ENCODE peak calls at places on chromosome 11, in ten cellular contexts. D is OCI-LY7, J is cardiac muscle cell, E is RWPE1, Q is IMR-90, A is heart left ventricle, F is fibroblast of pulmonary artery, R is chondrocyte, P is epithelial cell of esophagus, B is psoas muscle. X is an unnamed sample.

GRCh38 chr11:36300651-36301050 is 4.6 kb downstream of the PRR5L start:
- DNase-seq in D (no peak), J (no peak), E (no peak), Q (peak), A (peak), F (peak), R (no peak), P (no peak), B (no peak), X (no peak)

GRCh38 chr11:113817162-113817561 is 37.6 kb downstream of the CLDN25 start:
- DNase-seq in D (no peak), J (no peak), E (no peak), Q (peak), A (no peak), F (no peak), R (no peak), P (no peak), B (no peak), X (no peak)

GRCh38 chr11:32088117-32088941 is 2.5 kb upstream of the RCN1 start:
- DNase-seq in D (no peak), J (peak), E (peak), Q (peak), A (peak), F (peak), R (no peak), P (peak), B (no peak), X (no peak)

GRCh38 chr11:47607380-47607779 is 13.2 kb upstream of the C1QTNF4 start:
- DNase-seq in D (no peak), J (peak), E (no peak), Q (peak), A (peak), F (peak), R (no peak), P (no peak), B (peak), X (no peak)

GRCh38 chr11:24634606-24635160 is 137.8 kb downstream of the LUZP2 start:
- DNase-seq in D (no peak), J (no peak), E (no peak), Q (no peak), A (no peak), F (no peak), R (no peak), P (no peak), B (no peak), X (no peak)

GRCh38 chr11:64627371-64627770 is 36.4 kb downstream of the SLC22A12 start:
- DNase-seq in D (no peak), J (no peak), E (no peak), Q (no peak), A (no peak), F (no peak), R (no peak), P (no peak), B (no peak), X (no peak)

GRCh38 chr11:96481806-96482592 is 92.2 kb downstream of the JRKL start:
- DNase-seq in D (no peak), J (no peak), E (no peak), Q (no peak), A (no peak), F (peak), R (no peak), P (no peak), B (no peak), X (no peak)

GRCh38 chr11:94882931-94883330 is 90.4 kb downstream of the CWC15 start:
- DNase-seq in D (no peak), J (no peak), E (peak), Q (no peak), A (no peak), F (peak), R (no peak), P (peak), B (no peak), X (no peak)

GRCh38 chr11:118652681-118653181 is 26.7 kb downstream of the TREH start:
- DNase-seq in D (no peak), J (no peak), E (no peak), Q (no peak), A (no peak), F (no peak), R (no peak), P (no peak), B (no peak), X (no peak)

GRCh38 chr11:61695917-61696316 is 15.7 kb downstream of the DAGLA start:
- DNase-seq in D (no peak), J (no peak), E (peak), Q (peak), A (peak), F (peak), R (no peak), P (peak), B (peak), X (no peak)

GRCh38 chr11:20669833-20670684 is 673 bp downstream of the NELL1 start:
- DNase-seq in D (no peak), J (peak), E (no peak), Q (no peak), A (no peak), F (no peak), R (no peak), P (no peak), B (no peak), X (peak)

GRCh38 chr11:95520765-95521542 is 268.6 kb downstream of the FAM76B start:
- DNase-seq in D (no peak), J (no peak), E (peak), Q (no peak), A (no peak), F (peak), R (no peak), P (peak), B (no peak), X (no peak)

GRCh38 chr11:65551572-65552398 is 6.4 kb downstream of the LTBP3 start:
- DNase-seq in D (peak), J (peak), E (no peak), Q (peak), A (peak), F (peak), R (no peak), P (peak), B (peak), X (peak)

GRCh38 chr11:120546312-120547205 is 35.0 kb downstream of the GRIK4 start:
- DNase-seq in D (no peak), J (no peak), E (peak), Q (peak), A (peak), F (peak), R (peak), P (peak), B (peak), X (no peak)

GRCh38 chr11:127492025-127492424 is 491.5 kb upstream of the KIRREL3 start:
- DNase-seq in D (no peak), J (no peak), E (no peak), Q (no peak), A (no peak), F (peak), R (no peak), P (no peak), B (no peak), X (no peak)

GRCh38 chr11:118437046-118437735 is 899 bp downstream of the KMT2A start:
- DNase-seq in D (peak), J (peak), E (peak), Q (peak), A (peak), F (no peak), R (no peak), P (peak), B (peak), X (peak)

GRCh38 chr11:69295079-69295994 is 1.4 kb downstream of the MYEOV start:
- DNase-seq in D (peak), J (no peak), E (no peak), Q (no peak), A (no peak), F (no peak), R (no peak), P (no peak), B (no peak), X (no peak)

GRCh38 chr11:14973621-14974020 is 1.5 kb upstream of the CALCA start:
- DNase-seq in D (no peak), J (peak), E (no peak), Q (peak), A (peak), F (no peak), R (peak), P (peak), B (no peak), X (peak)

GRCh38 chr11:14454861-14455632 is 44.6 kb downstream of the COPB1 start:
- DNase-seq in D (peak), J (peak), E (peak), Q (peak), A (no peak), F (peak), R (no peak), P (peak), B (no peak), X (no peak)

GRCh38 chr11:65915821-65916251 is 3.0 kb downstream of the C11orf68 start:
- DNase-seq in D (no peak), J (no peak), E (peak), Q (peak), A (peak), F (peak), R (peak), P (peak), B (peak), X (no peak)

GRCh38 chr11:120293038-120293800 is 31.9 kb upstream of the TLCD5 start:
- DNase-seq in D (no peak), J (no peak), E (no peak), Q (no peak), A (no peak), F (no peak), R (no peak), P (peak), B (no peak), X (no peak)

GRCh38 chr11:101326141-101326540 is 196.5 kb upstream of the PGR start:
- DNase-seq in D (no peak), J (no peak), E (no peak), Q (no peak), A (no peak), F (no peak), R (no peak), P (no peak), B (no peak), X (no peak)

GRCh38 chr11:101323997-101324396 is 194.4 kb upstream of the PGR start:
- DNase-seq in D (no peak), J (peak), E (no peak), Q (no peak), A (peak), F (peak), R (no peak), P (no peak), B (no peak), X (peak)

GRCh38 chr11:101321222-101321621 is 191.6 kb upstream of the PGR start:
- DNase-seq in D (no peak), J (no peak), E (no peak), Q (no peak), A (no peak), F (no peak), R (no peak), P (peak), B (no peak), X (no peak)
- TF ChIP-seq CTCF in D (no peak), J (no peak), E (no peak), Q (no peak), A (no peak), F (no peak), R (no peak), P (no peak), B (no peak), X (no peak)

GRCh38 chr11:35257287-35257686 is 118.3 kb downstream of the CD44 start:
- DNase-seq in D (no peak), J (no peak), E (no peak), Q (no peak), A (no peak), F (no peak), R (no peak), P (no peak), B (no peak), X (no peak)

GRCh38 chr11:35262735-35263134 is 123.8 kb downstream of the CD44 start:
- DNase-seq in D (no peak), J (no peak), E (no peak), Q (no peak), A (no peak), F (no peak), R (no peak), P (no peak), B (no peak), X (no peak)

GRCh38 chr11:35259529-35259928 is 120.6 kb downstream of the CD44 start:
- DNase-seq in D (no peak), J (no peak), E (no peak), Q (no peak), A (no peak), F (no peak), R (no peak), P (no peak), B (no peak), X (no peak)

GRCh38 chr11:35260342-35260985 is 121.5 kb downstream of the CD44 start:
- DNase-seq in D (no peak), J (no peak), E (peak), Q (peak), A (no peak), F (peak), R (no peak), P (peak), B (no peak), X (no peak)

GRCh38 chr11:35261197-35261596 is 122.2 kb downstream of the CD44 start:
- DNase-seq in D (no peak), J (no peak), E (no peak), Q (no peak), A (no peak), F (no peak), R (no peak), P (no peak), B (no peak), X (no peak)
- TF ChIP-seq CTCF in D (no peak), J (no peak), E (no peak), Q (no peak), A (no peak), F (no peak), R (peak), P (no peak), B (no peak), X (no peak)

GRCh38 chr11:104254347-104254746 is 90.4 kb upstream of the PDGFD start:
- DNase-seq in D (peak), J (peak), E (peak), Q (no peak), A (peak), F (peak), R (no peak), P (peak), B (no peak), X (peak)
- TF ChIP-seq CTCF in D (peak), J (peak), E (peak), Q (peak), A (peak), F (peak), R (peak), P (peak), B (peak), X (peak)

GRCh38 chr11:62787005-62787759 is at the start of gene TMEM179B:
- DNase-seq in D (peak), J (peak), E (peak), Q (peak), A (peak), F (peak), R (peak), P (peak), B (peak), X (peak)
- TF ChIP-seq CTCF in D (peak), J (peak), E (peak), Q (peak), A (no peak), F (peak), R (peak), P (peak), B (peak), X (peak)

GRCh38 chr11:85589373-85589772 is 37.8 kb downstream of the DLG2 start:
- DNase-seq in D (no peak), J (no peak), E (no peak), Q (no peak), A (no peak), F (no peak), R (no peak), P (peak), B (no peak), X (no peak)

GRCh38 chr11:85595285-85595884 is 31.8 kb downstream of the DLG2 start:
- DNase-seq in D (peak), J (peak), E (peak), Q (peak), A (no peak), F (peak), R (no peak), P (peak), B (no peak), X (no peak)

GRCh38 chr11:85596886-85597285 is 30.3 kb downstream of the DLG2 start:
- DNase-seq in D (no peak), J (no peak), E (no peak), Q (no peak), A (no peak), F (no peak), R (no peak), P (no peak), B (no peak), X (no peak)

DNA sequence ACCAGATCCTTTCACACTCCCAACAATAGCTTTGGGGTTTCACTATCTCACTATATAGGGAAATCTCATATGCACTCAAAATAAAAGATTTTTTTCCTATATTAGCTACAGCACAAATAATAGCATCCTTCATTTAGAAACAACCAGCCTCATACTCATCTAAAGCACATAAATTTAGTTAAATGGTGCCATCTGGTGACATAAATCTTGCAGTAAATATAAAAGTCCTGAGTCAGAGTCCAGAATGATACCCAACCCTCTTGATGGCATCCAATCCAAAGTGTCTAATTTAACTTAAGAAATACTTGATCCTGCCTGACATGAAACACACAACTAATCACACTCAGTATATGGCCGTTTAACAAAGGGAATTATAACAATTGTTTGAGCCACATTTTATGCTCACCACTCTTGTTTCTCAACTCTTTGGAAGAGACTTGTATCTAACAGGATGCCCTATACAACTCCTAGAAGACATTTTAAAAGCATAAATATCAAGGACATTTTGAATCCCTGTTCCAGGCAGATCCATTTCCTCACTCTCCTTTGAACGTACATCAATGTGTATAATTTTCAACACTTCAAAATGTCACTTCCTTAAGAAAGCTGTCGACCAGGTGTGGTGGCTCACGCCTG is 36.2 kb downstream of the DLG2 start:
- DNase-seq in D (peak), J (peak), E (peak), Q (peak), A (no peak), F (peak), R (no peak), P (peak), B (no peak), X (no peak)
- TF ChIP-seq CTCF in D (peak), J (no peak), E (peak), Q (peak), A (no peak), F (no peak), R (peak), P (peak), B (peak), X (no peak)

GRCh38 chr11:2269601-2270321 is 627 bp downstream of the ASCL2 start:
- DNase-seq in D (no peak), J (peak), E (peak), Q (peak), A (peak), F (peak), R (no peak), P (peak), B (peak), X (peak)
- TF ChIP-seq CTCF in D (no peak), J (peak), E (peak), Q (no peak), A (no peak), F (no peak), R (peak), P (peak), B (no peak), X (peak)

DNA sequence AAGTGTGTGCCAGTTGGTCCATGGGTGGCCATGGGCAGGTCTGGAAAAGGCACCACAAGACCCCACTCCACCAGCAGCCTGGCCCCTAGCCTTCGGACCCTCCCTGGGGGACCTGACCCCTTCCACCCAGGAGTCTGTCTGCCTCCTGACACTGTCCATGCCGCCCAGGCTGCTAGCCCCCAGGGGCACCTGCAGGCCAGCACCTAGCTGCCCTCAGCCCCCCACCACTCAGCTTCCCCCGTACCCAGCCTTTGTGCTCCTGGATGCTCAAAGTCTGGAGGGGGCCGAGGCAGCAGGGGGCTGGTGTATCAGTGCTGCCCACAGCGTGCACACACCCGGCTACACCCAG is 34.3 kb upstream of the OR10G7 start:
- DNase-seq in D (no peak), J (no peak), E (no peak), Q (no peak), A (no peak), F (no peak), R (no peak), P (no peak), B (no peak), X (no peak)
- TF ChIP-seq CTCF in D (no peak), J (no peak), E (no peak), Q (no peak), A (no peak), F (no peak), R (no peak), P (no peak), B (no peak), X (no peak)

GRCh38 chr11:57700425-57700824 is 11.6 kb downstream of the MED19 start:
- DNase-seq in D (no peak), J (no peak), E (no peak), Q (no peak), A (no peak), F (no peak), R (no peak), P (no peak), B (no peak), X (no peak)
- TF ChIP-seq CTCF in D (no peak), J (no peak), E (no peak), Q (no peak), A (no peak), F (no peak), R (no peak), P (no peak), B (no peak), X (no peak)

GRCh38 chr11:70470127-70470526 is 71.8 kb downstream of the CTTN start:
- DNase-seq in D (no peak), J (no peak), E (no peak), Q (peak), A (peak), F (no peak), R (no peak), P (no peak), B (no peak), X (no peak)

GRCh38 chr11:70468256-70469230 is 70.2 kb downstream of the CTTN start:
- DNase-seq in D (no peak), J (no peak), E (no peak), Q (no peak), A (no peak), F (no peak), R (no peak), P (no peak), B (no peak), X (no peak)

GRCh38 chr11:70466154-70466553 is 67.8 kb downstream of the CTTN start:
- DNase-seq in D (no peak), J (no peak), E (peak), Q (peak), A (no peak), F (no peak), R (peak), P (peak), B (no peak), X (no peak)

GRCh38 chr11:70466596-70466995 is 68.3 kb downstream of the CTTN start:
- DNase-seq in D (no peak), J (no peak), E (no peak), Q (no peak), A (no peak), F (no peak), R (peak), P (no peak), B (no peak), X (no peak)

DNA sequence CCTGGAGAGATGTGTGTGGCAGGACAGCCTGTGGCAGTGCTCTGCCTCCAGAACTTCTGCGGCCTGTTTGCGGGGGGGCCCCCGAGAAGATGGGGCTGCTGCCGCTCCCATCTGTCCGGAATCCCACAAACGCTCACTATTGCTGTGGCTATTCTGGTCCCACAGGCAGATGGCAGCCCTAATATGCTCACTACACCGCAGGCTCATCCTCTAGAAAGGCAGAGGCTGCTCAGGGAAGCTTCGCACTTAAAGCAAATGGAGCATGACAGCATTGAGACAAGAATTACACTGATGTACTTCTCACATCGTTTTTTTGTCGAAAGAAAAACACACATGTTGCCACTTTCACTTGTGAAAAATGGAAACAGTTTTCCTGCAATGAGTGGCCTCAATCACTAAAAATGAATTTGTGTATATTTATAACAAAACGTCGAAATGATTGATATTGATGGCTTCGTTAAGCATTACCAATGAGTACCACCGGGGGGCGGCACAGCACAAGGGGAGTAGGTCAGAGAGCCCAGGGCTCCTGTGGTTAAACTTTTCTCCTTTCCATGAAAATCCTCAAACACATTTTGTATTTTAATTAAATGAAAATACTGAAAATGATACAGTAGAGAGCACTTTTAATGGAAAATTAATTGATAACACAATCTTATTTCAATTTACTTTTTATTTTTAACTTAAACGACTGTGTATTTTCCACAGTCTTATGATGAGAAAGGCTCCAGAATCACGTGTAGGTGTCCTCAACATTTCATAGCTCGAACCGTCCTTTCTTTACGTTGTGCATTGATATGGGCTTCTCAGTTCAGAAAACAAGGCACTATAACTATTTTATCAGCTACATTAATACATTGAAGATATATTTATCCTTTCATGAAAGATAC is 69.1 kb downstream of the CTTN start:
- DNase-seq in D (peak), J (peak), E (peak), Q (peak), A (peak), F (peak), R (peak), P (peak), B (peak), X (peak)
- TF ChIP-seq CTCF in D (peak), J (peak), E (peak), Q (peak), A (peak), F (peak), R (peak), P (peak), B (peak), X (peak)

X was measured in endothelial cell.